ENCODE peak calls at places on chromosomes 4 and X, in five cellular contexts. E, J, W, C and Z are unnamed samples. For H3K4me1, the result is how much of the 10 kb centered on the place peaks cover.

GRCh38 chr4:54322817-54323417 is 93.8 kb downstream of the PDGFRA start:
- DNase-seq in E (peak), J (peak), W (no peak), C (peak), Z (peak)

GRCh38 chrX:109475174-109475891 is 6.6 kb downstream of the GUCY2F start:
- DNase-seq in E (peak), J (peak), W (no peak), C (peak), Z (no peak)

GRCh38 chr4:122764808-122765189 is 32.3 kb downstream of the BBS12 start:
- DNase-seq in E (no peak), J (no peak), W (no peak), C (peak), Z (no peak)

GRCh38 chrX:8820910-8821527 is 19.8 kb upstream of the FAM9A start:
- DNase-seq in E (no peak), J (no peak), W (no peak), C (peak), Z (no peak)

GRCh38 chr4:151652841-151653547 is 107.8 kb downstream of the GATB start:
- DNase-seq in E (no peak), J (no peak), W (no peak), C (peak), Z (peak)

GRCh38 chrX:22097295-22097694 is 65.2 kb downstream of the PHEX start:
- DNase-seq in E (no peak), J (no peak), W (no peak), C (peak), Z (no peak)

GRCh38 chr4:26647523-26648224 is 63.8 kb downstream of the TBC1D19 start:
- DNase-seq in E (no peak), J (no peak), W (no peak), C (no peak), Z (no peak)

GRCh38 chr4:126144838-126145237 is 830.1 kb downstream of the FAT4 start:
- DNase-seq in E (no peak), J (no peak), W (no peak), C (peak), Z (no peak)

GRCh38 chr4:139279723-139280620 is at the start of gene MGARP:
- DNase-seq in E (no peak), J (no peak), W (no peak), C (no peak), Z (no peak)
- H3K4me3 ChIP-seq in E (no peak), J (peak), W (peak), C (peak), Z (peak)

GRCh38 chr4:184470785-184471110 is 3.6 kb downstream of the IRF2 start:
- DNase-seq in E (no peak), J (no peak), W (no peak), C (no peak), Z (no peak)
- H3K4me1 ChIP-seq in E (under half), J (half or more), W (under half), C (under half), Z (under half)

GRCh38 chrX:134548844-134549205 is 88.9 kb downstream of the HPRT1 start:
- DNase-seq in E (no peak), J (no peak), W (no peak), C (no peak), Z (no peak)

GRCh38 chrX:134554291-134554690 is 94.3 kb downstream of the HPRT1 start:
- DNase-seq in E (no peak), J (no peak), W (no peak), C (no peak), Z (no peak)

GRCh38 chrX:134548257-134548732 is 88.3 kb downstream of the HPRT1 start:
- DNase-seq in E (no peak), J (no peak), W (no peak), C (peak), Z (no peak)

GRCh38 chrX:134547047-134547679 is 87.2 kb downstream of the HPRT1 start:
- DNase-seq in E (no peak), J (no peak), W (no peak), C (peak), Z (no peak)

DNA sequence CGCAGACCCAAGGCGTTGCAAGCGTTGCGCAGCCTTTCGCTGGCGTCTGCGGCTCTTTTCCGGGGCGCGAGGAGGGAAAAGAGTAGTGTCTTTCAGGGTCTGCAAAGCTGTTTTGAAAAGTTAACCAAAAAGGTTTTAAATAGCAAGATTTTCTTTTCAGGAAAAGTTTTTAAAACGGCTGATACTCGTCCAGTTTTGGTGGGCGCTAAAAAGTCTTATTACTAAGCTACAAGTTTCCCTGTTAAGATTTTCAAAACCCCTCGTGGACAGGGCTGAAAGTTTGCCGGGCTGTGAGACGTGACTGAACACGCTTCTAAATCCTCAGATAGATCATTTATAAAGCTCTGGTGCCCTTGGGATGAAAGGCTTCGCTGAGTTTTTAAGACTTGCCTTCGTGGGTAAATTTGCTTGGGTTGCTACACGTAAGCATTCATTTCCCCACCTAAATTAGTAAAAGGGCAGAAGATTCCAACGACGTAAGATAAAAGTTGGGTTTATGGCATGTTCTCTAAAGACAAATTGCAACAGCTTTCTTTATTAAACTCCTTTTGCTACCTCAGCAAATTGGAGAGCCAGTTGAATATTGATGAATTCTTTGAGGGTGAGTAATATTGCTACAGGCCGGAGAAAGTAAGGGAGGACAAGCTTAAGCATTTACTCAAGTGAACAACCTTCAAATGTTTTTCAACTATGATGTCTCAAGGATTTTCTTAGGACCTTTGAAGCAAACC is 91.6 kb downstream of the HPRT1 start:
- DNase-seq in E (no peak), J (no peak), W (no peak), C (peak), Z (no peak)
- H3K4me3 ChIP-seq in E (no peak), J (peak), W (peak), C (peak), Z (no peak)

GRCh38 chr4:85707591-85707990 is 232.6 kb downstream of the ARHGAP24 start:
- DNase-seq in E (no peak), J (no peak), W (no peak), C (peak), Z (no peak)
- H3K4me1 ChIP-seq in E (under half), J (under half), W (under half), C (under half), Z (under half)

GRCh38 chrX:47836164-47837072 is at the start of gene ZNF81:
- DNase-seq in E (peak), J (peak), W (peak), C (peak), Z (peak)

GRCh38 chrX:47840106-47840505 is 3.4 kb downstream of the ZNF81 start:
- DNase-seq in E (no peak), J (no peak), W (no peak), C (no peak), Z (no peak)

GRCh38 chrX:47843363-47843762 is 6.7 kb downstream of the ZNF81 start:
- DNase-seq in E (no peak), J (no peak), W (no peak), C (peak), Z (no peak)

GRCh38 chrX:47838361-47838760 is 1.7 kb downstream of the ZNF81 start:
- DNase-seq in E (no peak), J (no peak), W (no peak), C (no peak), Z (no peak)
- H3K4me3 ChIP-seq in E (no peak), J (no peak), W (no peak), C (peak), Z (no peak)

DNA sequence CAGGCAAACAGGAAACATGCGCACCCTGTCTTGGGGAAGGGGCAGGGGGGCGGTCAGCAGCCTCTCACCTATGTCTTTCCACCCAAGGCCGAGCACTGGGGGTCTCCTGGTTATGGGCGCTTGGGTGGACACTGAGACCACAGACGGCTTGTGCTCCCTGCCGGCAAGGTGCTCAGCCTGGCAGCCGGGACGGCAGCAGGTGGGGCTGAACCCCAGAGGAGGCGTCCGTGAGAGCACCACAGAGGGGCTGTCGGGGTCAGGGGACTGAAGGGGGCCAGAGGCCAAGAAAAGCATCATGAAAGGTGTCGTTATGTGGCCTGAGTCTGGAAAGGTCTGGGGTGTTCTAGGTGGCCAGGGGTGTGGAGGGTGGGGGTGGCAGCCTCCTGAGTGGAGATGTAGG is 19.6 kb downstream of the DOK7 start:
- DNase-seq in E (no peak), J (no peak), W (no peak), C (no peak), Z (no peak)
- H3K4me1 ChIP-seq in E (under half), J (half or more), W (under half), C (under half), Z (under half)

DNA sequence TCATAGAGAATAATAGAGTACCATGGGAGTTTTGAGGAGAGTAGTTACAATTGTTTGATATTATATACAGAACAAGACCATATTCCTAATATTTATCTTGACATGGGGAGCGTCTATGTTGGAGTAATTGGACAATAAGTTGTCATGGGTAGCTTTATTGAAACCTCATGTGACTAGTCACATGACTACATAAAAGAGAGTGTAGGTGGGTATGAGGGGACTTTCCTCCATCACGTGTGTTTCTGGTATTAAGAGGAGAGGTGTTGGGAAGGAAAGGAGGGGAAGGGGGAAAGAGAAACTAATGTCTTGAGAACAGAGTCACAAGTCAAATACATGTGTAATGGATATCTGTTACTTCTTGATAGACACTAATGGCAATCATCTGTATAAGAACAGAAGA is 33.1 kb downstream of the PDLIM5 start:
- DNase-seq in E (peak), J (no peak), W (no peak), C (no peak), Z (no peak)
- H3K4me3 ChIP-seq in E (no peak), J (no peak), W (no peak), C (no peak), Z (no peak)

GRCh38 chr4:94454405-94454804 is 2.7 kb downstream of the PDLIM5 start:
- DNase-seq in E (no peak), J (no peak), W (no peak), C (peak), Z (no peak)

GRCh38 chr4:94458682-94459081 is 6.9 kb downstream of the PDLIM5 start:
- DNase-seq in E (no peak), J (no peak), W (no peak), C (no peak), Z (no peak)

GRCh38 chr4:94459462-94460161 is 7.9 kb downstream of the PDLIM5 start:
- DNase-seq in E (no peak), J (no peak), W (no peak), C (no peak), Z (no peak)

GRCh38 chr4:94455081-94455480 is 3.3 kb downstream of the PDLIM5 start:
- DNase-seq in E (no peak), J (peak), W (peak), C (peak), Z (no peak)

DNA sequence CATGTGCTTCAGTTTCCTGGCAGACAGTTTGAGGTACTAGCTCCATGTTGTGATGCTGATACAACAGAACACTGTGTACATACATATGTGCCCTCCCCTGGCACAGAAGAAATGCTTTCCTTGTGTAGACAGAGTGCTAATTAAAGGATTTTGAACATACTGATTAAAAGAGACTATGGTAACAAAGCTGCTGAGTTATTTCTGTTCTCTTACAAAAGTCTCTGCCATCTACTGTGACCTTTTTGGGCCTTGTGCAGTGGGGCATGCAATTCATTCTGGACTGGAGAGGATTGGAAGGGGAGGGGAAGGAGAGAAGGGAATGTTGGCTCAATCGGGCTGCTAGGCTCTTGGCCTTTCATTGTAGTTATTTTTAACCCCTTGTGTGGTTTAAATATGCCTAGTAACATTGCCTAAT is 6.0 kb downstream of the PDLIM5 start:
- DNase-seq in E (no peak), J (peak), W (no peak), C (no peak), Z (no peak)
- H3K4me1 ChIP-seq in E (under half), J (half or more), W (half or more), C (under half), Z (half or more)

GRCh38 chr4:184284742-184285141 is 67.1 kb upstream of the ENPP6 start:
- DNase-seq in E (no peak), J (no peak), W (no peak), C (no peak), Z (no peak)

GRCh38 chr4:184289179-184289535 is 71.5 kb upstream of the ENPP6 start:
- DNase-seq in E (no peak), J (no peak), W (no peak), C (no peak), Z (no peak)

GRCh38 chr4:184286346-184286745 is 68.7 kb upstream of the ENPP6 start:
- DNase-seq in E (no peak), J (no peak), W (no peak), C (peak), Z (peak)

GRCh38 chr4:184288451-184289178 is 70.9 kb upstream of the ENPP6 start:
- DNase-seq in E (no peak), J (no peak), W (no peak), C (no peak), Z (peak)

DNA sequence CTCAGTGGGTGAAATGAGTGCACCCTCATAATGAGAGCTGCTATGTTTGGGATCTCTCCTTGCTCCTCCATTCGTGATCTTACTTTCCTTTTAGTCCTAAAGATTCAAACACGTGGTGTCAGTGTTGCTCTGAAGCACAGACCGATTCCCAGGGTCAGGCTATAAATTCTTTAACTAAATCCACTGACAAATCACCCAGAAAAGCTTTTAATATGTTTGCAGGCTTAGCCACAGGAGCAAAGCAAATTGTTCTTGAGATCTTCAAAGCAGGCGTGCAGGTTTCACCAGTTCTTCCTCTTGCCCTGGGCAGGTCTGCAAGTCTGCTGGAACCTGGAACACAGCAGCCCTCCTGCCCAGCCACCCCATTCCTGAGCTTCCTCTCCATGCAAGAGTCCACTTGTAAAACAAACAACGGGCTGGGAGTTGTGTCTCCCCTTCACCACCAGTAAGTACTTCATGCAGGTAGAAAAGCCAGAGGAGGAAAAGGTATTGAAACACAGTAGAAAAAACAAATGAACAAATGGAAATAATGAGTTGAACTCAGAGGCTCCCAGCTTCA is 70.1 kb upstream of the ENPP6 start:
- DNase-seq in E (no peak), J (no peak), W (no peak), C (peak), Z (peak)
- H3K4me3 ChIP-seq in E (no peak), J (no peak), W (no peak), C (no peak), Z (no peak)

GRCh38 chrX:2700405-2701320 is 9.6 kb downstream of the CD99 start:
- DNase-seq in E (no peak), J (no peak), W (no peak), C (no peak), Z (no peak)
- H3K4me1 ChIP-seq in E (under half), J (half or more), W (half or more), C (half or more), Z (under half)